ENCODE peak calls at places on chromosomes 3 and 15, in eight cellular contexts. J is adrenal gland; L is psoas muscle; K is GM23338; P is CD8-positive, alpha-beta memory T cell; E is aorta; Y is SJSA1; M is cardiac muscle cell. W is an unnamed sample. For H3K36me3, the result is how much of the 10 kb centered on the place peaks cover.

GRCh38 chr15:98164573-98164972 is 204.1 kb downstream of the ARRDC4 start:
- DNase-seq in J (no peak), L (no peak), K (no peak), P (no peak), E (no peak), Y (no peak), M (no peak), W (no peak)

GRCh38 chr3:126490619-126491018 is 14.9 kb upstream of the ZXDC start:
- DNase-seq in J (no peak), L (no peak), K (peak), P (no peak), E (no peak), Y (no peak), M (no peak), W (no peak)

GRCh38 chr3:181727122-181728036 is 15.7 kb downstream of the SOX2 start:
- DNase-seq in J (no peak), L (no peak), K (peak), P (no peak), E (no peak), Y (no peak), M (no peak), W (no peak)

GRCh38 chr3:139588450-139588849 is 48.9 kb upstream of the RBP1 start:
- DNase-seq in J (no peak), L (no peak), K (peak), P (no peak), E (no peak), Y (no peak), M (peak), W (no peak)

GRCh38 chr3:72490688-72491430 is 357.4 kb downstream of the SHQ1 start:
- DNase-seq in J (no peak), L (no peak), K (peak), P (no peak), E (peak), Y (no peak), M (no peak), W (no peak)

GRCh38 chr3:81440666-81441065 is 320.8 kb downstream of the GBE1 start:
- DNase-seq in J (no peak), L (no peak), K (no peak), P (no peak), E (no peak), Y (no peak), M (no peak), W (no peak)

GRCh38 chr15:66124626-66125025 is 128.9 kb downstream of the MEGF11 start:
- DNase-seq in J (no peak), L (no peak), K (no peak), P (no peak), E (no peak), Y (no peak), M (no peak), W (no peak)

GRCh38 chr3:194369522-194370279 is at the start of gene LRRC15:
- DNase-seq in J (peak), L (no peak), K (peak), P (peak), E (no peak), Y (peak), M (peak), W (peak)

GRCh38 chr15:35624881-35625280 is 78.9 kb upstream of the DPH6 start:
- DNase-seq in J (peak), L (peak), K (no peak), P (no peak), E (peak), Y (no peak), M (no peak), W (no peak)

DNA sequence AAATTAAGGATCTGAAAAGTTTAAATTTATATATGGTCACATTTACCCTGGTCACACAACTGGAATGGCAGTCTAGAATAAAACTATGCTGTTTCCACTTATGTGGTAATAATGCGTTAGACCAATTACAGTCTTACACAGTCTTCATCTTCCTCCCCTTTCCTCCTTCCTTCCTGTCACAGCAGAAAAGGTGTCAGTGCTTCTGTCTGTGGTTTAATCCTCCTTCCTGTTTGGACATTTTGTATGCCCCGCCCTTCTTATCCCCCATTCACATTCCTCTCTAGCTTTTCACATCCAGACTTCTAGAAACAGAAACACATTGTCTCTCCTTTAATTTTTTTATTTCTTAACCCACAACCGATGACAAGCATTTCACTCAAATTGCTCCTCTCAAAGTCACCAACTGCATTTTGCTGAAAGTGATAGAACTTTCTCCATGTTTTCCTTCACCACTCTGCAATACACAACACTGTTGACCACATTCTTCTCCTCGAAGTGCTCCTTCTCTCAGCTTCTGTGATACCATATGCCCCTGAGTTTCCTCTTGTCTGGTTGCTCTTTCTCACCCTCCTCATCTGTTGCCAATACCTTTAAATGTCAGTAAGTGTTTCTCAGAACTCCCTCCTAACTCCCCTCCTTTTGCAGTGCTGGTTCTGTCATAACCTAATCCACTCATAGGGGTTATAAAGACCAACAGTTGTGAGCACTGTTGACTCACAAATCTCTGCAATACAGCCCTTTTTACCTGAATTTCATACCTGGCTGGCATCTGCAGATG is 271.6 kb downstream of the UBE2E2 start:
- DNase-seq in J (no peak), L (no peak), K (no peak), P (no peak), E (no peak), Y (no peak), M (no peak), W (no peak)
- H3K4me3 ChIP-seq in J (no peak), L (no peak), K (no peak), P (no peak), E (no peak), Y (no peak), M (no peak), W (no peak)

DNA sequence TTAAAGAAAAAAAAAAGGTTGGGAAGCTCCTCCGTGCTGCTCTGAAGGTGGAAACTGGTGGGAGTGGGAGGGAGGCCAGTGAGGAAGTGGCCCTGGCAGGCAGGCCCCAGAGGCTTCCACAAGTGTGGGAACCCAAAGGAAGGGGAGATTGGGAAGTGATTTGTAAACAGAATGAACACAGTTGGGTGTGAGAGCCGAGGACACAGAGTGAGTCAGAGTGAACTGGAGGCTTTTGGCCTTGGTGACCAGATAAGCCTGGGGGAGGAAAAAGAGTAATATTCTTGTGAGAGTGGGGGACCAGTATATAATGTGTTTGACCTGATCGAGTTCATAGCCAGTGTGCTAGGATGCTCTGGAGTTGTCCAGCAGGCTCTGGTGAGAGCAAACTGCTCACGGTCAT is 23.0 kb downstream of the MKRN2 start:
- DNase-seq in J (peak), L (no peak), K (no peak), P (no peak), E (no peak), Y (no peak), M (no peak), W (no peak)
- H3K36me3 ChIP-seq in J (under half), L (under half), K (under half), P (under half), E (under half), Y (half or more), M (half or more), W (half or more)

GRCh38 chr3:50271314-50272072 is 2.5 kb downstream of the SEMA3B start:
- DNase-seq in J (peak), L (no peak), K (no peak), P (no peak), E (no peak), Y (no peak), M (no peak), W (no peak)

GRCh38 chr3:50274371-50275104 is 4.3 kb upstream of the LSMEM2 start:
- DNase-seq in J (peak), L (peak), K (peak), P (peak), E (peak), Y (peak), M (peak), W (peak)

GRCh38 chr3:50270841-50271240 is 1.9 kb downstream of the SEMA3B start:
- DNase-seq in J (peak), L (no peak), K (no peak), P (no peak), E (peak), Y (no peak), M (no peak), W (no peak)

GRCh38 chr3:50273689-50274065 is 4.7 kb downstream of the SEMA3B start:
- DNase-seq in J (no peak), L (no peak), K (no peak), P (no peak), E (peak), Y (no peak), M (no peak), W (no peak)

DNA sequence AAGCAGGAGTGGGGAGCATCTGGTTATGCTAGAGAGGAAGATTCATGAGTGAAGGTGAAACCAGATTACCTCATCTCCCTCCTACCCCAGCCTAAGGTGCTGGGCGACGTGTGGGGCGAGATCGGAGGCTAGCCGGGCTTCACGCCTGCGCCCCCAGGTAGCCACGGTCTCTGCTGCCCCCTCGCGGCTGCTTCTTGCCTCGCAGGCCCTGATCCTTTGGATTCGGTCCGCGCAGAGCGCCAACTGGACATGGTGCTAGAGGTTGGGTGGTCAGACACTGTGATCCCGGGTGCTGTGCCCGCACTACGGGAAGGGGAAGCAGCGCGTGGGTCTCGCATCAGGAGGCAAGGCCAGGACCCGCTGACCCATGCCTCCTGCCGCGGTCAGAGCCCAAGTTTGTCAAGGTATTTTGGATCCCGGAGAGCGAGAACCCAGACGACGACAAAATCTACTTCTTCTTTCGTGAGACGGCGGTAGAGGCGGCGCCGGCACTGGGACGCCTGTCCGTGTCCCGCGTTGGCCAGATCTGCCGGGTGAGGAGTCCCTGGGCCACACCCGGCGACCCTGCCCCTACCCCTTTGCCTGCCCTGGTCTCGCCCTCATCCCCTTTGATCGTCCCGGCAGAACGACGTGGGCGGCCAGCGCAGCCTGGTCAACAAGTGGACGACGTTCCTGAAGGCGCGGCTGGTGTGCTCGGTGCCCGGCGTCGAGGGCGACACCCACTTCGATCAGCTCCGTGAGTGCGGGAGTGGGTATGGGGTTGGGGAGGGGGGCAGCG is 4.2 kb downstream of the SEMA3B start:
- DNase-seq in J (peak), L (peak), K (peak), P (peak), E (peak), Y (peak), M (peak), W (peak)
- H3K4me3 ChIP-seq in J (no peak), L (peak), K (peak), P (peak), E (no peak), Y (peak), M (no peak), W (no peak)

GRCh38 chr3:196496183-196496582 is 7.4 kb downstream of the RNF168 start:
- DNase-seq in J (no peak), L (no peak), K (no peak), P (no peak), E (no peak), Y (no peak), M (no peak), W (no peak)

GRCh38 chr3:196499807-196500524 is 3.6 kb downstream of the RNF168 start:
- DNase-seq in J (no peak), L (no peak), K (peak), P (no peak), E (no peak), Y (no peak), M (no peak), W (no peak)

GRCh38 chr3:196501316-196502064 is 2.1 kb downstream of the RNF168 start:
- DNase-seq in J (no peak), L (no peak), K (peak), P (no peak), E (no peak), Y (no peak), M (peak), W (no peak)

GRCh38 chr3:196498297-196498696 is 5.3 kb downstream of the RNF168 start:
- DNase-seq in J (no peak), L (no peak), K (no peak), P (no peak), E (no peak), Y (no peak), M (no peak), W (no peak)

DNA sequence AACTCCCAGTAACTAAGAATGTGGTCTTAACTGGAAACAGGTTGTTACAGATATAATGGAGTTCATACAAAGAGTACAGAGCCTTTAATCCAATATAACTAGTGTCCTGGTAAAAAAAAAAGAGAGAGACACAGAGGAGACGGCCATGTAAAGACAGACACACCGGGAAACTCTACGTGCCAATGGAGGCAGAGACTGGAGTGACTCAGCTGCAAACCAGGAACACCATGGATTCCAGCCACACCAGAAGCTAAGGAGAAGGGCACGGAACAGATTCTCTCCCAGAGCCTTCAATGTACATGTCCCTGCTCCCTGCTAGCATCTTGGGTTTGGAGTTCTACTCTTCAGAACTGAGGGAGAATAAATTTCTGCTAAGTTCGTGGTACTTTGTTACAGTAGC is 4.5 kb downstream of the RNF168 start:
- DNase-seq in J (no peak), L (no peak), K (no peak), P (no peak), E (no peak), Y (no peak), M (no peak), W (no peak)
- H3K36me3 ChIP-seq in J (under half), L (under half), K (under half), P (under half), E (under half), Y (half or more), M (under half), W (under half)